ENCODE peak calls at places on chromosomes 3 and 15, in seven cellular contexts. R is CMK; B is activated naive CD8-positive, alpha-beta T cell treated with anti-CD3 and anti-CD28 coated beads, Interleukin-2, amount 50 U/mL, for 24 hours; X is CD4-positive, alpha-beta memory T cell; T is effector memory CD8-positive, alpha-beta T cell; O is NCI-H1048; M is bronchial epithelial cell. S is an unnamed sample.

GRCh38 chr15:23035964-23036566 is 3.3 kb downstream of the TUBGCP5 start:
- DNase-seq in T (peak; percentile 37), O (peak; percentile 30), R (peak; percentile 48), M (peak; percentile 41), B (peak; percentile 69), X (no peak), S (peak; percentile 56)

GRCh38 chr3:186108106-186108940 is 566 bp downstream of the ETV5 start:
- DNase-seq in R (peak; percentile 36), X (peak; percentile 47), B (peak; percentile 33), M (no peak), O (no peak), T (no peak), S (peak; percentile 71)

GRCh38 chr3:172303181-172303580 is 145.1 kb downstream of the GHSR start:
- DNase-seq in X (no peak), R (no peak), O (no peak), T (no peak), B (no peak), M (no peak), S (no peak)

GRCh38 chr3:134055661-134056060 is 25.9 kb upstream of the SLCO2A1 start:
- DNase-seq in X (no peak), R (no peak), O (no peak), T (no peak), M (no peak), B (no peak), S (no peak)

GRCh38 chr3:123755085-123755484 is 129.0 kb downstream of the MYLK start:
- DNase-seq in O (no peak), M (no peak), B (no peak), X (no peak), R (no peak), T (no peak), S (no peak)

GRCh38 chr3:8891774-8892173 is 71.5 kb downstream of the RAD18 start:
- DNase-seq in B (no peak), X (no peak), T (no peak), R (no peak), M (no peak), O (no peak), S (no peak)

GRCh38 chr15:88450125-88450798 is 16.9 kb downstream of the MRPL46 start:
- DNase-seq in O (peak; percentile 53), T (peak; percentile 39), X (peak; percentile 47), R (peak; percentile 56), B (peak; percentile 84), M (peak; percentile 44), S (peak; percentile 61)

GRCh38 chr3:129346690-129347440 is 68.2 kb downstream of the HMCES start:
- DNase-seq in T (no peak), B (no peak), R (no peak), X (no peak), M (no peak), O (no peak), S (no peak)

GRCh38 chr3:130711885-130712284 is 34.7 kb downstream of the PIK3R4 start:
- DNase-seq in X (no peak), R (no peak), T (no peak), M (no peak), B (no peak), O (no peak), S (no peak)

GRCh38 chr3:69085543-69086132 is 901 bp downstream of the ARL6IP5 start:
- DNase-seq in T (no peak), R (no peak), O (no peak), B (peak; percentile 41), M (no peak), X (no peak), S (peak; percentile 40)

GRCh38 chr3:129618901-129619671 is 12.6 kb upstream of the PLXND1 start:
- DNase-seq in T (no peak), X (peak; percentile 5), M (no peak), O (no peak), B (no peak), R (no peak), S (no peak)

GRCh38 chr15:97961067-97961954 is 808 bp downstream of the ARRDC4 start:
- DNase-seq in B (peak; percentile 11), O (no peak), M (no peak), R (no peak), T (no peak), X (no peak), S (peak; percentile 11)

GRCh38 chr3:29385056-29385455 is 104.2 kb downstream of the RBMS3 start:
- DNase-seq in T (no peak), M (no peak), O (no peak), B (no peak), R (no peak), X (no peak), S (peak; percentile 42)

GRCh38 chr3:45693941-45694521 is 4.8 kb downstream of the SACM1L start:
- DNase-seq in T (peak; percentile 24), M (peak; percentile 10), B (peak; percentile 33), X (peak; percentile 84), R (no peak), O (no peak), S (no peak)

GRCh38 chr15:41607033-41607432 is 48.0 kb downstream of the TYRO3 start:
- DNase-seq in X (no peak), M (peak; percentile 72), B (no peak), T (no peak), O (no peak), R (no peak), S (peak; percentile 80)

GRCh38 chr3:114498779-114499370 is 205.0 kb downstream of the TIGIT start:
- DNase-seq in O (peak; percentile 25), X (no peak), T (no peak), B (no peak), M (peak; percentile 92), R (no peak), S (peak; percentile 74)

GRCh38 chr3:52004158-52004787 is 8.6 kb upstream of the RPL29 start:
- DNase-seq in M (peak; percentile 17), O (no peak), T (no peak), R (no peak), X (no peak), B (no peak), S (peak; percentile 59)

GRCh38 chr15:89783111-89783860 is 7.2 kb downstream of the MESP2 start:
- DNase-seq in T (no peak), O (no peak), X (no peak), R (peak; percentile 87), B (no peak), M (no peak), S (peak; percentile 96)

GRCh38 chr3:159499031-159499793 is 489.4 kb upstream of the IL12A start:
- DNase-seq in R (no peak), M (peak; percentile 74), X (no peak), B (no peak), O (no peak), T (no peak), S (no peak)

GRCh38 chr3:42007785-42008184 is 45.9 kb upstream of the ULK4 start:
- DNase-seq in T (no peak), O (no peak), X (no peak), B (no peak), M (no peak), R (no peak), S (no peak)

GRCh38 chr3:148202386-148202785 is 495.3 kb upstream of the AGTR1 start:
- DNase-seq in M (no peak), T (no peak), O (no peak), X (no peak), R (no peak), B (no peak), S (no peak)

GRCh38 chr3:107106316-107106715 is 270.9 kb upstream of the CCDC54 start:
- DNase-seq in B (no peak), T (no peak), O (no peak), X (no peak), M (peak; percentile 47), R (no peak), S (peak; percentile 10)

GRCh38 chr3:65706786-65707568 is 331.7 kb downstream of the MAGI1 start:
- DNase-seq in T (no peak), R (no peak), M (no peak), O (no peak), B (no peak), X (no peak), S (no peak)

GRCh38 chr15:90002428-90002844 is 1.3 kb downstream of the ZNF710 start:
- DNase-seq in T (no peak), B (peak; percentile 69), R (no peak), X (peak; percentile 68), M (peak; percentile 29), O (no peak), S (peak; percentile 68)

GRCh38 chr15:56524915-56525314 is 60.0 kb upstream of the MNS1 start:
- DNase-seq in O (no peak), X (no peak), B (no peak), M (no peak), R (no peak), T (no peak), S (peak; percentile 11)

GRCh38 chr3:66036586-66037061 is 2.1 kb downstream of the MAGI1 start:
- DNase-seq in X (no peak), T (no peak), O (no peak), B (no peak), M (no peak), R (no peak), S (peak; percentile 63)

GRCh38 chr3:111619833-111620232 is 24.7 kb upstream of the ZBED2 start:
- DNase-seq in X (no peak), B (no peak), T (no peak), O (no peak), R (no peak), M (peak; percentile 82), S (no peak)

GRCh38 chr3:120177151-120177550 is 82.9 kb upstream of the GSK3B start:
- DNase-seq in M (peak; percentile 96), R (no peak), X (no peak), T (no peak), B (no peak), O (no peak), S (peak; percentile 82)